ENCODE peak calls at places on chromosomes 1 and 21, in ten cellular contexts. A, H, B, I, C, Y, Q, J, U and P are unnamed samples.

GRCh38 chr21:26597981-26598380 is 24.9 kb upstream of the CYYR1 start:
- DNase-seq in A (no peak), H (no peak), B (no peak), I (no peak), C (no peak), Y (no peak), Q (no peak), J (no peak), U (no peak), P (no peak)

GRCh38 chr1:248704556-248704955 is 2.0 kb upstream of the OR14I1 start:
- DNase-seq in A (no peak), H (no peak), B (no peak), I (no peak), C (no peak), Y (no peak), Q (no peak), J (no peak), U (no peak), P (no peak)

GRCh38 chr1:62912028-62912638 is 128.2 kb downstream of the ATG4C start:
- DNase-seq in A (no peak), H (peak; percentile 11), B (no peak), I (peak; percentile 7), C (no peak), Y (peak; percentile 27), Q (no peak), J (no peak), U (no peak), P (no peak)

GRCh38 chr1:154006136-154006535 is 15.6 kb downstream of the RPS27 start:
- DNase-seq in A (no peak), H (peak; percentile 64), B (no peak), I (no peak), C (no peak), Y (no peak), Q (no peak), J (no peak), U (no peak), P (no peak)

GRCh38 chr1:234907585-234908457 is 220.8 kb downstream of the TOMM20 start:
- DNase-seq in A (no peak), H (peak; percentile 72), B (no peak), I (no peak), C (no peak), Y (peak; percentile 58), Q (no peak), J (no peak), U (no peak), P (no peak)

GRCh38 chr21:42080788-42081083 is 9.6 kb downstream of the UMODL1 start:
- DNase-seq in A (no peak), H (peak; percentile 94), B (no peak), I (no peak), C (no peak), Y (peak; percentile 56), Q (no peak), J (no peak), U (no peak), P (no peak)

GRCh38 chr1:198560093-198560638 is 19.7 kb upstream of the ATP6V1G3 start:
- DNase-seq in A (no peak), H (peak; percentile 29), B (no peak), I (no peak), C (no peak), Y (no peak), Q (no peak), J (no peak), U (no peak), P (no peak)

GRCh38 chr1:149936076-149936991 is at the start of gene MTMR11:
- DNase-seq in A (peak; percentile 37), H (peak; percentile 52), B (peak; percentile 63), I (peak; percentile 55), C (no peak), Y (peak; percentile 73), Q (peak; percentile 39), J (no peak), U (no peak), P (no peak)

GRCh38 chr1:155961937-155962336 is 16.4 kb downstream of the ARHGEF2 start:
- DNase-seq in A (no peak), H (peak; percentile 98), B (peak; percentile 43), I (peak; percentile 96), C (no peak), Y (no peak), Q (peak; percentile 49), J (peak; percentile 66), U (no peak), P (peak; percentile 73)

GRCh38 chr21:42199488-42200463 is 19.2 kb upstream of the ABCG1 start:
- DNase-seq in A (no peak), H (peak; percentile 44), B (peak; percentile 46), I (peak; percentile 39), C (no peak), Y (peak; percentile 56), Q (no peak), J (no peak), U (peak; percentile 21), P (no peak)

GRCh38 chr1:201229771-201230635 is 39.4 kb downstream of the IGFN1 start:
- DNase-seq in A (no peak), H (peak; percentile 68), B (no peak), I (no peak), C (no peak), Y (peak; percentile 6), Q (no peak), J (no peak), U (no peak), P (no peak)
- TF ChIP-seq CTCF in A (no peak), H (no peak), B (no peak), I (peak; percentile 29), C (no peak), Y (peak; percentile 31), Q (no peak), J (no peak), U (no peak), P (no peak)

GRCh38 chr21:30684506-30684905 is 34.1 kb downstream of the KRTAP21-3 start:
- DNase-seq in A (no peak), H (no peak), B (no peak), I (no peak), C (no peak), Y (no peak), Q (no peak), J (no peak), U (no peak), P (no peak)
- TF ChIP-seq CTCF in A (no peak), H (no peak), B (no peak), I (no peak), C (no peak), Y (no peak), Q (no peak), J (no peak), U (no peak), P (no peak)

GRCh38 chr1:56310945-56311344 is 268.4 kb downstream of the PLPP3 start:
- DNase-seq in A (no peak), H (no peak), B (no peak), I (no peak), C (no peak), Y (no peak), Q (no peak), J (no peak), U (no peak), P (no peak)

GRCh38 chr1:56311766-56312165 is 267.6 kb downstream of the PLPP3 start:
- DNase-seq in A (no peak), H (no peak), B (no peak), I (no peak), C (no peak), Y (no peak), Q (no peak), J (no peak), U (no peak), P (no peak)

GRCh38 chr1:56304975-56305374 is 274.4 kb downstream of the PLPP3 start:
- DNase-seq in A (no peak), H (no peak), B (no peak), I (no peak), C (no peak), Y (peak; percentile 35), Q (no peak), J (peak; percentile 11), U (no peak), P (no peak)

GRCh38 chr1:56313560-56313959 is 265.8 kb downstream of the PLPP3 start:
- DNase-seq in A (no peak), H (no peak), B (no peak), I (no peak), C (no peak), Y (no peak), Q (no peak), J (no peak), U (no peak), P (no peak)

DNA sequence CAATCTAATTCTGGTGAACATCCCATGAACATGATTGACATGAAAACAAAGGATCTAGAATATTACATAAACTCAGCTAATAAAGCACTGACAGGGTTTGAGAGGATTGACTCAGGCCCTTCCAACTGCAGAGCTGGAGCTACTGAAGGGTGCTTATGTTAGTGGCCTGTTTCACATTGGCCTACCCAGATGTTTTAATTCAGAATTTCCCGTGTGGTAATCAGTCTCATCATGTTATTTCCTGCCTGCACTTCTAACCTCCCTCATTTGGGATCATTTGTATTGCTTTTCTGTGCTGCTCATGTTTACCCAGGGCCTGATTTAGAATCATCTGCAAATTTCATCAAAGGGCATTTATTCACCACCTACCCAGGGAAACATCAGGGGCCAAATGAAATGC is 270.3 kb downstream of the PLPP3 start:
- DNase-seq in A (no peak), H (no peak), B (no peak), I (no peak), C (no peak), Y (no peak), Q (no peak), J (no peak), U (no peak), P (no peak)
- TF ChIP-seq CTCF in A (no peak), H (no peak), B (no peak), I (no peak), C (no peak), Y (no peak), Q (no peak), J (no peak), U (no peak), P (no peak)

GRCh38 chr1:184931566-184931965 is 42.7 kb downstream of the NIBAN1 start:
- DNase-seq in A (no peak), H (no peak), B (no peak), I (no peak), C (no peak), Y (no peak), Q (no peak), J (no peak), U (no peak), P (no peak)

GRCh38 chr1:184928394-184928793 is 45.9 kb downstream of the NIBAN1 start:
- DNase-seq in A (no peak), H (no peak), B (no peak), I (no peak), C (no peak), Y (no peak), Q (no peak), J (no peak), U (no peak), P (no peak)

GRCh38 chr1:184929711-184930202 is 44.6 kb downstream of the NIBAN1 start:
- DNase-seq in A (no peak), H (no peak), B (no peak), I (no peak), C (no peak), Y (peak; percentile 20), Q (peak; percentile 37), J (no peak), U (no peak), P (no peak)

GRCh38 chr1:184930645-184931044 is 43.7 kb downstream of the NIBAN1 start:
- DNase-seq in A (no peak), H (no peak), B (no peak), I (no peak), C (no peak), Y (no peak), Q (no peak), J (no peak), U (no peak), P (no peak)

DNA sequence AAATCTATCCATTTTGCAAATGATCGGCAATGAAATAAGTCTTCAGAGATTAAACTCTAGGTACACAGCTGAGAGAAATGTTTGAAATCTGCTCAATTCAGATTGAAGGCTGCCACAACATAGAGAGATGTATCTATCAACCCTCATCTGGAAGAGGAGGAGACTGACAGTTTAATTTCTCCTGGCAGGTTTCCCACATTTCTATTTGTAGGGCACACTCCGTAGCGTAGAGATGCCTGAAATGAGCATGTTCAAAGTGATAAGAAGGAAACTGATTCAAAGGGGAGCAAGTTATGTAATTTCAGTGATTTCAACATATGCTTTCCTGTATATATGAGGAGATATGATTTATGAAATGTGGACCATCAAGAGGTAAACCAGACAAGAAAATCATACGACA is 44.1 kb downstream of the NIBAN1 start:
- DNase-seq in A (no peak), H (no peak), B (no peak), I (no peak), C (no peak), Y (no peak), Q (no peak), J (no peak), U (no peak), P (no peak)
- TF ChIP-seq CTCF in A (no peak), H (no peak), B (no peak), I (no peak), C (no peak), Y (no peak), Q (no peak), J (no peak), U (no peak), P (no peak)